ENCODE peak calls at places on chromosome 1, in six cellular contexts. Q is uterus, H is PC-3, Y is gastrocnemius medialis, X is esophagus muscularis mucosa, N is heart right ventricle. T is an unnamed sample.

GRCh38 chr1:150235436-150235851 is 468 bp downstream of the ANP32E start:
- DNase-seq in Q (no peak), H (no peak), Y (no peak), X (peak; percentile 90), N (no peak), T (no peak)

GRCh38 chr1:167152192-167152876 is 58.5 kb downstream of the STYXL2 start:
- DNase-seq in Q (no peak), H (no peak), Y (no peak), X (no peak), N (no peak), T (no peak)

GRCh38 chr1:233151850-233152249 is 143.7 kb downstream of the PCNX2 start:
- DNase-seq in Q (no peak), H (no peak), Y (no peak), X (no peak), N (peak; percentile 48), T (no peak)

GRCh38 chr1:8430476-8430875 is 112.6 kb downstream of the SLC45A1 start:
- DNase-seq in Q (no peak), H (no peak), Y (no peak), X (no peak), N (no peak), T (no peak)

GRCh38 chr1:245873883-245874671 is 633.0 kb downstream of the SMYD3 start:
- DNase-seq in Q (no peak), H (no peak), Y (no peak), X (no peak), N (no peak), T (no peak)

GRCh38 chr1:172717722-172718455 is 59.0 kb downstream of the FASLG start:
- DNase-seq in Q (no peak), H (peak; percentile 66), Y (no peak), X (no peak), N (no peak), T (no peak)

GRCh38 chr1:67792756-67793475 is 40.4 kb downstream of the GNG12 start:
- DNase-seq in Q (no peak), H (no peak), Y (no peak), X (no peak), N (no peak), T (no peak)

GRCh38 chr1:7940745-7941436 is at the start of gene TNFRSF9:
- DNase-seq in Q (no peak), H (peak; percentile 38), Y (no peak), X (no peak), N (no peak), T (no peak)

GRCh38 chr1:169138866-169139670 is 32.6 kb downstream of the ATP1B1 start:
- DNase-seq in Q (no peak), H (peak; percentile 29), Y (no peak), X (no peak), N (no peak), T (no peak)

GRCh38 chr1:206725053-206725963 is 40.6 kb downstream of the MAPKAPK2 start:
- DNase-seq in Q (no peak), H (peak; percentile 69), Y (no peak), X (no peak), N (no peak), T (peak; percentile 62)

GRCh38 chr1:192609110-192610079 is 26.6 kb upstream of the RGS13 start:
- DNase-seq in Q (peak; percentile 18), H (no peak), Y (peak; percentile 25), X (no peak), N (peak; percentile 17), T (peak; percentile 44)

GRCh38 chr1:90417139-90417538 is 300.0 kb downstream of the BARHL2 start:
- DNase-seq in Q (no peak), H (peak; percentile 77), Y (no peak), X (no peak), N (no peak), T (no peak)

GRCh38 chr1:225449261-225449660 is 21.4 kb upstream of the LBR start:
- DNase-seq in Q (no peak), H (peak; percentile 96), Y (no peak), X (no peak), N (no peak), T (peak; percentile 77)

GRCh38 chr1:221794079-221794670 is 52.3 kb upstream of the DUSP10 start:
- DNase-seq in Q (no peak), H (no peak), Y (no peak), X (no peak), N (no peak), T (no peak)

GRCh38 chr1:232011961-232012360 is 385.4 kb downstream of the DISC1 start:
- DNase-seq in Q (no peak), H (no peak), Y (no peak), X (no peak), N (no peak), T (no peak)

GRCh38 chr1:65527211-65527610 is 106.7 kb downstream of the LEPR start:
- DNase-seq in Q (no peak), H (peak; percentile 23), Y (no peak), X (no peak), N (no peak), T (no peak)

GRCh38 chr1:171582589-171582988 is 39.5 kb upstream of the MYOCOS start:
- DNase-seq in Q (no peak), H (no peak), Y (no peak), X (no peak), N (no peak), T (no peak)

GRCh38 chr1:112253366-112253765 is 142.6 kb upstream of the CTTNBP2NL start:
- DNase-seq in Q (no peak), H (no peak), Y (no peak), X (no peak), N (no peak), T (no peak)

GRCh38 chr1:185565314-185565713 is 168.9 kb upstream of the HMCN1 start:
- DNase-seq in Q (no peak), H (peak; percentile 28), Y (no peak), X (no peak), N (no peak), T (no peak)

GRCh38 chr1:153678519-153679336 is at the start of gene NPR1:
- DNase-seq in Q (peak; percentile 83), H (no peak), Y (peak; percentile 34), X (no peak), N (peak; percentile 72), T (peak; percentile 45)

GRCh38 chr1:208098758-208099157 is 145.4 kb downstream of the PLXNA2 start:
- DNase-seq in Q (no peak), H (no peak), Y (no peak), X (no peak), N (no peak), T (no peak)

GRCh38 chr1:168767885-168768584 is 39.0 kb upstream of the DPT start:
- DNase-seq in Q (peak; percentile 70), H (no peak), Y (peak; percentile 26), X (no peak), N (peak; percentile 13), T (no peak)

GRCh38 chr1:244662604-244663003 is 9.7 kb downstream of the DESI2 start:
- DNase-seq in Q (no peak), H (peak; percentile 41), Y (no peak), X (no peak), N (no peak), T (no peak)
- H3K4me3 ChIP-seq in Q (no peak overlapping the region), H (no peak overlapping the region), Y (no peak overlapping the region), X (no peak overlapping the region), N (no peak overlapping the region), T (no peak overlapping the region)

GRCh38 chr1:25624155-25624554 is 7.6 kb downstream of the MAN1C1 start:
- DNase-seq in Q (no peak), H (no peak), Y (no peak), X (peak; percentile 75), N (no peak), T (no peak)

GRCh38 chr1:25623731-25624130 is 7.1 kb downstream of the MAN1C1 start:
- DNase-seq in Q (no peak), H (no peak), Y (no peak), X (peak; percentile 72), N (no peak), T (no peak)

GRCh38 chr1:25623007-25623406 is 6.4 kb downstream of the MAN1C1 start:
- DNase-seq in Q (no peak), H (no peak), Y (no peak), X (no peak), N (no peak), T (no peak)

GRCh38 chr1:25621876-25622275 is 5.3 kb downstream of the MAN1C1 start:
- DNase-seq in Q (no peak), H (no peak), Y (no peak), X (peak; percentile 80), N (no peak), T (no peak)

DNA sequence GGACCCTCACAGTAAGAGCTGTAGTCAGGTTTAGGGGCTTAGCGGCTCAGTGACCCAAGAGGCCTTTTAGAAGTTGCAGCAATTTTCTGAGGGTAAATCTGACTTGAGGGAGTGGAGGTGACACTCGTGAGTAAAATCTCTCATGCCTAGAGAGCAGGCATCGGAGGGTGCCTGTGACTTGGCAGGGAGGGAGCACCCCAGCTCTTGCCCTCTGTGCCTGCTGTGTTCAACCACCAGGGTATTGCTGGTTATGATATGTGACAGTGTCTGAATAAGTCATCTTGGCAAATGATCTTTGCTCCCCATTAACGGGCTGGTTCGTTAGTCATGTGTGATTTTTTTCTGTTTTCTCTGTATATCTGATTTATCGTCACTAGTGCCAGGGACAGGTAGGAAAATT is 5.9 kb downstream of the MAN1C1 start:
- DNase-seq in Q (no peak), H (no peak), Y (no peak), X (peak; percentile 91), N (no peak), T (no peak)
- H3K4me1 ChIP-seq in Q (no peaks in the 10 kb centered on the region), H (peaks cover 3% of the 10 kb centered on the region), Y (peaks cover 14% of the 10 kb centered on the region), X (peaks cover 66% of the 10 kb centered on the region), N (peaks cover 15% of the 10 kb centered on the region), T (peaks cover 16% of the 10 kb centered on the region)

DNA sequence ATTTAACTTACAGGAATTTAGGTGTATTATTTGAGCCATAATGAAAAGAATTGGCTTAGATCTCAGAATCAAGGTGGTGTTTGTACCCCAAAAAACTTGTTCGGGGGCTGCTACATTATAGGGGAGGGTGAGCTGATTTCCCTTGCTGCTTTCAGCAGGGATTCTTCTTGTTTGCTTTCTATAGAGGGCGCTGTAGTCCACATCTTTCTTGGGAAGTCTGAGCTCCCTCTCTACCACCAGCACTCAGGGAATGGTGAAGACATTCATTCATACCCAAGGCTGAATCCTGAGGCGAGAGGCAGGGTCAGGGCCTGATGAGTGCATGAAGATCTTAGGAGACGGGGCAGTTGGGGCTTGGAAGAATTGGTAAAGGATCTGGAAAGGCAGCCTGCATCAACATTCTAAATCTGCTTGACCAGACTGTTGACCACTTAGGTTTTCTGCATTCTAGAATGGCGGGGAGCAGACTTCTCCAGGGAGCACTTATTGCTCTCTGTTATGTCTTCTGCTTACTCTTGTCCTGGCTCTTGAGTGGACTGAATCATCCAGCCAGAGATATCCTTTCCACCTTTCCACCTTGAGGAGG is 18.9 kb downstream of the SPATA46 start:
- DNase-seq in Q (no peak), H (peak; percentile 75), Y (no peak), X (no peak), N (no peak), T (peak; percentile 63)
- TF ChIP-seq CTCF in Q (no peak), H (peak; percentile 92), Y (no peak), X (no peak), N (no peak), T (peak; percentile 14)

DNA sequence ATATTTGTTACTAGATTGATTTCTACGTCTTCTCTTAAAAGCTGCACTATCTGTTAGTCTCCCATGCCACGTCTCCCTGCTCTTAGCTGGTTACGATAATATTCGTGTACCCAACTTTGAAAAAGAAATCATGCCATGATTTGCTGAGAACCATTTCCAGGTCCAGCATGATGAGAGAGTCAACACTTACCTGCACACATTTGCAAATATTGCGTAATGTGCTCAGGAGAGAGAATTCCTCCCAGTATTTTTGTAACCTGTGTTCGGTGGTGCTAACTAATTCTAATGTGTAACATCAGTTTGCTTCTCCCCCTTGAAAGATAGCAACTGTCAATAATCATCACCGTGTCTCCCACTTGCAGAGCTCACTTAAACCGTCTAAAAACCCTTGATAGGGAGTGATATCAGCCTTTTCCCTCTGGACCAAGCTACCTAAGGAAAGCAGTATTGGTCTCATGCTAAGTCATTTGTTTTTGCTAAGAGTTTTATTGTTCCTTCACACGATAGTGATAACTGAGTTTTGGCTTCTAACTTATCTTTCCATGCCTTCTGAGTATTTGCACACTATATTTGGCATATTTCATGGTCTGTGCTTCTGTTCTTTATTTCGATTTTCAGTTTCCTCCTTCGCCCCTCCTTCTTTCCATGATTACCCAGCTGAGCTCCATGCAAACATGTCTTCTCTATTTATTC is 61.1 kb upstream of the IRF2BP2 start:
- DNase-seq in Q (no peak), H (no peak), Y (no peak), X (no peak), N (no peak), T (no peak)
- H3K4me3 ChIP-seq in Q (no peak overlapping the region), H (no peak overlapping the region), Y (no peak overlapping the region), X (no peak overlapping the region), N (no peak overlapping the region), T (no peak overlapping the region)